ENCODE peak calls at places on chromosomes 1 and 21, in five cellular contexts. V, C, O, W and R are unnamed samples. For H3K27me3, the result is how much of the 10 kb centered on the place peaks cover.

GRCh38 chr1:63920154-63921117 is 146.6 kb downstream of the ROR1 start:
- DNase-seq in V (no peak), C (no peak), O (no peak), W (no peak), R (no peak)

GRCh38 chr1:7529917-7530316 is 241.2 kb upstream of the VAMP3 start:
- DNase-seq in V (no peak), C (no peak), O (no peak), W (no peak), R (no peak)

GRCh38 chr1:33997127-33998047 is 133.5 kb downstream of the HMGB4 start:
- DNase-seq in V (no peak), C (peak), O (no peak), W (no peak), R (no peak)

GRCh38 chr1:7207875-7208646 is 422.8 kb downstream of the CAMTA1 start:
- DNase-seq in V (no peak), C (no peak), O (peak), W (no peak), R (peak)

GRCh38 chr21:25396135-25396711 is 211.1 kb downstream of the MRPL39 start:
- DNase-seq in V (no peak), C (no peak), O (no peak), W (no peak), R (no peak)

GRCh38 chr1:153478692-153479618 is 18.5 kb upstream of the S100A7 start:
- DNase-seq in V (no peak), C (peak), O (no peak), W (no peak), R (no peak)

GRCh38 chr1:47627016-47627415 is 189.2 kb downstream of the FOXD2 start:
- DNase-seq in V (no peak), C (no peak), O (no peak), W (no peak), R (peak)

GRCh38 chr1:20717452-20718342 is at the start of gene KIF17:
- DNase-seq in V (no peak), C (no peak), O (peak), W (peak), R (peak)

GRCh38 chr1:38084700-38085099 is 38.1 kb upstream of the POU3F1 start:
- DNase-seq in V (no peak), C (no peak), O (no peak), W (peak), R (no peak)

GRCh38 chr1:36778773-36779172 is 255.5 kb downstream of the GRIK3 start:
- DNase-seq in V (no peak), C (no peak), O (no peak), W (no peak), R (no peak)

GRCh38 chr21:35159881-35160280 is 110.8 kb upstream of the RUNX1 start:
- DNase-seq in V (no peak), C (no peak), O (no peak), W (no peak), R (no peak)

GRCh38 chr1:14599787-14600186 is 1.3 kb downstream of the KAZN start:
- DNase-seq in V (no peak), C (no peak), O (no peak), W (no peak), R (no peak)

GRCh38 chr1:2528966-2529750 is 905 bp downstream of the HES5 start:
- DNase-seq in V (no peak), C (no peak), O (peak), W (no peak), R (peak)

GRCh38 chr1:41673806-41674205 is 189.3 kb upstream of the EDN2 start:
- DNase-seq in V (no peak), C (no peak), O (no peak), W (no peak), R (no peak)

GRCh38 chr1:154157520-154158306 is 2.8 kb upstream of the NUP210L start:
- DNase-seq in V (no peak), C (no peak), O (no peak), W (no peak), R (no peak)

GRCh38 chr1:195849180-195849579 is 759.1 kb downstream of the KCNT2 start:
- DNase-seq in V (no peak), C (no peak), O (no peak), W (no peak), R (no peak)

GRCh38 chr1:16724718-16725438 is 15.4 kb upstream of the RNU1-4 start:
- DNase-seq in V (no peak), C (peak), O (peak), W (no peak), R (peak)

GRCh38 chr1:183995322-183996035 is 42.0 kb downstream of the COLGALT2 start:
- DNase-seq in V (no peak), C (no peak), O (no peak), W (peak), R (peak)

GRCh38 chr1:81525085-81525484 is 275.6 kb upstream of the ADGRL2 start:
- DNase-seq in V (no peak), C (no peak), O (no peak), W (no peak), R (no peak)

GRCh38 chr1:32044246-32044645 is 28.5 kb upstream of the TMEM39B start:
- DNase-seq in V (no peak), C (no peak), O (no peak), W (no peak), R (peak)
- TF ChIP-seq CTCF in V (no peak), C (no peak), O (no peak), W (no peak), R (no peak)

GRCh38 chr21:41878831-41879189 is 334 bp downstream of the PRDM15 start:
- DNase-seq in V (no peak), C (no peak), O (peak), W (peak), R (peak)

GRCh38 chr21:41875086-41875485 is 4.1 kb downstream of the PRDM15 start:
- DNase-seq in V (no peak), C (no peak), O (no peak), W (no peak), R (peak)

GRCh38 chr21:41877901-41878830 is 978 bp downstream of the PRDM15 start:
- DNase-seq in V (no peak), C (no peak), O (peak), W (no peak), R (peak)

GRCh38 chr21:41876396-41876795 is 2.7 kb downstream of the PRDM15 start:
- DNase-seq in V (no peak), C (no peak), O (no peak), W (no peak), R (peak)

GRCh38 chr21:41876928-41877652 is 2.1 kb downstream of the PRDM15 start:
- DNase-seq in V (no peak), C (no peak), O (no peak), W (no peak), R (peak)
- H3K27me3 ChIP-seq in V (under half), C (under half), O (under half), W (under half), R (under half)

GRCh38 chr1:150829751-150830150 is 21.7 kb upstream of the CTSK start:
- DNase-seq in V (no peak), C (no peak), O (no peak), W (no peak), R (peak)
- TF ChIP-seq CTCF in V (peak), C (peak), O (peak), W (peak), R (peak)

DNA sequence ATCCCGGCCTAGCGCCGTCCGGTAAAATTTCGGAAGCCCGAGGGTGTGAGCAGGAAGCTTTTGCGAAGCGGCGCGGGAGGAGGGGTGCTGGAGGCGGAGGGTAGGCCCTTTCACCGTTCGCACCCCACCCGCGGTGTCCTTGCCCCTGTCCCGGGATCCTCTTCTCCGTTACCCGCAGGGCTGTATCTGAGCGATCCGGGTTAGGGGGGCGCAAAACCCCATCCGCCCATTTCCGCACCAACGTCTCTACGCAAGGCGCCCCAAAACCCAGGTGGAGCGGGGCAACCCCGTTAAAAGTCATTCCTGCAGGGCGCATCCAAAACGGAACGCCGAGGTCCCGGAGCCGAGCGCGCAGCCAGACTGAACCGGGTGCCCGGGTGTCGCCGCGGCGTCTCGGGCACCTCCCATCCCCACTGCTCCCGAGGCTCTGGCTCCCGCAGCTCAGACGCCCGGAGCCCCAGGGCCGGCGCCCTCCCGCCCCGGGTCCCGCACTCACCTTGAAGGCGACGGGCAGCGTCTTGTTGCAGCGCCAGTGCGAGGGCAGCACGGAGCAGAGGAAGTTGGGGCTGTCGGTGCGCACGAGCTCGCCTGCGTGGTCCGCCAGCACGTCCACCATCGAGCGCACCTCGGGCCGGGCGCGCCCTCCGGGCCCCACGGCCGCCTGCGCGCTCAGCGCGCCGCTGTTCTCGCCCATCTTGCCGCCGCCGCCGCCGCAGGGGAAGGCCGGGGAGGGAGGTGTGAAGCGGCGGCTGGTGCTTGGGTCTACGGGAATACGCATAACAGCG is 793 bp downstream of the RUNX3 start:
- DNase-seq in V (no peak), C (no peak), O (peak), W (no peak), R (peak)
- H3K27me3 ChIP-seq in V (under half), C (half or more), O (half or more), W (half or more), R (half or more)

GRCh38 chr1:43590389-43590788 is 59.6 kb upstream of the KDM4A start:
- DNase-seq in V (no peak), C (no peak), O (no peak), W (no peak), R (peak)
- TF ChIP-seq CTCF in V (no peak), C (no peak), O (no peak), W (no peak), R (peak)

GRCh38 chr1:92478393-92478792 is 8.3 kb downstream of the GFI1 start:
- DNase-seq in V (no peak), C (no peak), O (no peak), W (no peak), R (no peak)
- H3K27me3 ChIP-seq in V (under half), C (half or more), O (half or more), W (half or more), R (half or more)